ENCODE peak calls at places on chromosomes 11 and 22, in six cellular contexts. V is GM12878, Y is suprapubic skin, C is right lobe of liver, F is fibroblast of lung, S is MM.1S. I is an unnamed sample. For H3K4me1 and H3K27me3, the result is how much of the 10 kb centered on the place peaks cover.

GRCh38 chr11:70697701-70698100 is 299.4 kb downstream of the CTTN start:
- DNase-seq in V (no peak), Y (no peak), C (no peak), F (no peak), S (no peak), I (no peak)

GRCh38 chr22:27554106-27554814 is 247.3 kb downstream of the MN1 start:
- DNase-seq in V (no peak), Y (no peak), C (no peak), F (peak), S (no peak), I (no peak)

GRCh38 chr11:78349614-78350013 is 68.0 kb downstream of the GAB2 start:
- DNase-seq in V (no peak), Y (no peak), C (no peak), F (peak), S (no peak), I (no peak)

GRCh38 chr11:60899021-60899936 is 7.1 kb downstream of the PRPF19 start:
- DNase-seq in V (no peak), Y (no peak), C (no peak), F (peak), S (peak), I (peak)

GRCh38 chr22:39185601-39186012 is 33.1 kb upstream of the CBX7 start:
- DNase-seq in V (no peak), Y (no peak), C (no peak), F (peak), S (no peak), I (peak)

GRCh38 chr11:126352934-126353801 is 2.3 kb upstream of the ST3GAL4 start:
- DNase-seq in V (peak), Y (peak), C (peak), F (peak), S (peak), I (no peak)

GRCh38 chr11:104653011-104653806 is 245.1 kb downstream of the CASP12 start:
- DNase-seq in V (no peak), Y (no peak), C (no peak), F (peak), S (peak), I (peak)

GRCh38 chr11:23192256-23192655 is 332.0 kb upstream of the CCDC179 start:
- DNase-seq in V (no peak), Y (no peak), C (no peak), F (peak), S (no peak), I (no peak)

GRCh38 chr22:49363526-49364230 is 464.0 kb downstream of the BRD1 start:
- DNase-seq in V (no peak), Y (peak), C (no peak), F (no peak), S (no peak), I (no peak)

GRCh38 chr11:35420371-35420770 is 1.0 kb upstream of the SLC1A2 start:
- DNase-seq in V (no peak), Y (no peak), C (no peak), F (peak), S (no peak), I (no peak)

GRCh38 chr22:33018232-33018864 is 39.8 kb downstream of the SYN3 start:
- DNase-seq in V (peak), Y (no peak), C (peak), F (peak), S (peak), I (peak)

GRCh38 chr11:120168108-120168959 is 30.4 kb upstream of the TRIM29 start:
- DNase-seq in V (no peak), Y (no peak), C (no peak), F (no peak), S (no peak), I (no peak)

GRCh38 chr22:41446057-41446501 is 522 bp downstream of the TOB2 start:
- DNase-seq in V (no peak), Y (no peak), C (peak), F (no peak), S (peak), I (peak)

GRCh38 chr22:43151251-43152000 is at the start of gene TSPO:
- DNase-seq in V (no peak), Y (peak), C (peak), F (peak), S (peak), I (peak)

GRCh38 chr11:70352074-70352473 is 46.3 kb upstream of the CTTN start:
- DNase-seq in V (no peak), Y (no peak), C (no peak), F (no peak), S (no peak), I (no peak)

GRCh38 chr11:8009856-8010255 is 22.7 kb downstream of the EIF3F start:
- DNase-seq in V (no peak), Y (no peak), C (no peak), F (no peak), S (no peak), I (no peak)

GRCh38 chr22:44071760-44072159 is 47.7 kb downstream of the PARVB start:
- DNase-seq in V (no peak), Y (no peak), C (no peak), F (no peak), S (no peak), I (no peak)

GRCh38 chr11:129508163-129508562 is 132.5 kb downstream of the BARX2 start:
- DNase-seq in V (no peak), Y (no peak), C (no peak), F (no peak), S (no peak), I (no peak)

GRCh38 chr22:24435861-24436351 is 8.5 kb downstream of the ADORA2A start:
- DNase-seq in V (no peak), Y (peak), C (peak), F (no peak), S (no peak), I (no peak)

GRCh38 chr11:66333220-66333877 is 2.9 kb downstream of the RIN1 start:
- DNase-seq in V (no peak), Y (no peak), C (no peak), F (no peak), S (no peak), I (no peak)

GRCh38 chr11:46528445-46529085 is 65.3 kb downstream of the AMBRA1 start:
- DNase-seq in V (no peak), Y (no peak), C (no peak), F (no peak), S (peak), I (no peak)
- H3K4me1 ChIP-seq in V (under half), Y (under half), C (under half), F (under half), S (under half), I (under half)

GRCh38 chr11:625636-626319 is 1.0 kb upstream of the CDHR5 start:
- DNase-seq in V (no peak), Y (no peak), C (no peak), F (no peak), S (no peak), I (no peak)
- H3K27me3 ChIP-seq in V (under half), Y (under half), C (under half), F (under half), S (under half), I (under half)

DNA sequence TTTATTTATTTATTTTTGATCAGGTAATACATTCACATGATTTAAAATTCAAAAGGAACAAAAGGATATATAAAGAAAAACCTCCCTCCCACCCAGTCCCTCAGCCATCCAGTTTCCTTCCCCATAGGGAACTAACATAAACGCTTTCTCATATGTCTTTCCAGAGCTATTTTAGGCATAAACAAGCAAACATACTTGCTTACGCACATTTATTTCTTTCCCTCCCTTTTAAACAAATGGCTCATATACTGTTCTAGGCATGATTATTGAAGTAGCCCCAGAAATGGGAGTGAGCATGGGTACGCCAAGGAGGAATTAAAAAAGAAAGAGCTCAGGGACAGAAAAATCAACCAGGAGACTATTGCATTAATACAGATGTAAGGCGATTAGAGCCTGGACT is 63.7 kb downstream of the LIF start:
- DNase-seq in V (no peak), Y (no peak), C (no peak), F (no peak), S (no peak), I (no peak)
- H3K4me1 ChIP-seq in V (under half), Y (under half), C (under half), F (under half), S (under half), I (under half)

GRCh38 chr11:64768300-64768694 is 8.5 kb upstream of the PYGM start:
- DNase-seq in V (no peak), Y (no peak), C (no peak), F (no peak), S (no peak), I (no peak)

GRCh38 chr11:64767344-64768299 is 7.8 kb upstream of the PYGM start:
- DNase-seq in V (no peak), Y (peak), C (peak), F (peak), S (no peak), I (peak)

GRCh38 chr11:64770120-64770519 is 8.2 kb downstream of the SF1 start:
- DNase-seq in V (no peak), Y (no peak), C (peak), F (no peak), S (no peak), I (no peak)

GRCh38 chr11:64766881-64767280 is 7.1 kb upstream of the PYGM start:
- DNase-seq in V (no peak), Y (no peak), C (peak), F (no peak), S (no peak), I (no peak)

GRCh38 chr11:64769283-64769682 is 9.1 kb downstream of the SF1 start:
- DNase-seq in V (no peak), Y (no peak), C (no peak), F (no peak), S (no peak), I (no peak)
- H3K27me3 ChIP-seq in V (under half), Y (under half), C (under half), F (under half), S (under half), I (under half)

I was measured in BE2C.